ENCODE peak calls at places on chromosomes 1 and 21, in seven cellular contexts. I is A549, M is AG08396, T is foreskin fibroblast, E is HEK293T, H is heart left ventricle, G is posterior cingulate gyrus. N is an unnamed sample.
A peak's percentile ranks its signal among the peaks of the same experiment; 100 is the strongest.

GRCh38 chr1:3473381-3473844 is 18.9 kb downstream of the ARHGEF16 start:
- DNase-seq in I (no peak), M (peak; percentile 83), T (peak; percentile 90), E (no peak), H (no peak), G (no peak), N (no peak)

GRCh38 chr1:201649776-201650607 is 111.1 kb downstream of the NAV1 start:
- DNase-seq in I (peak; percentile 44), M (peak; percentile 82), T (peak; percentile 93), E (no peak), H (peak; percentile 86), G (peak; percentile 94), N (peak; percentile 89)

GRCh38 chr1:6962390-6962955 is 177.2 kb downstream of the CAMTA1 start:
- DNase-seq in I (peak; percentile 75), M (no peak), T (no peak), E (peak; percentile 82), H (peak; percentile 79), G (no peak), N (peak; percentile 73)

GRCh38 chr1:181151378-181152326 is 63.2 kb downstream of the IER5 start:
- DNase-seq in I (no peak), M (no peak), T (peak; percentile 64), E (no peak), H (peak; percentile 73), G (no peak), N (no peak)

GRCh38 chr1:111599781-111600180 is 19.8 kb upstream of the RAP1A start:
- DNase-seq in I (no peak), M (no peak), T (no peak), E (no peak), H (no peak), G (no peak), N (no peak)

GRCh38 chr1:29279896-29280779 is 43.8 kb downstream of the PTPRU start:
- DNase-seq in I (no peak), M (no peak), T (peak; percentile 44), E (no peak), H (no peak), G (no peak), N (no peak)

GRCh38 chr1:227887697-227888403 is 59.9 kb downstream of the WNT9A start:
- DNase-seq in I (no peak), M (no peak), T (peak; percentile 45), E (no peak), H (peak; percentile 78), G (peak; percentile 17), N (peak; percentile 61)

GRCh38 chr1:22846453-22846852 is 126.2 kb downstream of the LACTBL1 start:
- DNase-seq in I (no peak), M (no peak), T (no peak), E (no peak), H (no peak), G (no peak), N (no peak)

GRCh38 chr1:171850951-171851350 is 9.7 kb downstream of the DNM3 start:
- DNase-seq in I (no peak), M (no peak), T (no peak), E (no peak), H (no peak), G (no peak), N (no peak)

GRCh38 chr21:41250519-41250918 is 66.1 kb upstream of the FAM3B start:
- DNase-seq in I (no peak), M (peak; percentile 38), T (peak; percentile 14), E (no peak), H (no peak), G (no peak), N (no peak)

GRCh38 chr1:9845914-9846313 is 22.1 kb upstream of the CLSTN1 start:
- DNase-seq in I (no peak), M (no peak), T (no peak), E (no peak), H (no peak), G (peak; percentile 21), N (no peak)

GRCh38 chr1:117562581-117563491 is 43.0 kb upstream of the TENT5C start:
- DNase-seq in I (no peak), M (no peak), T (no peak), E (no peak), H (no peak), G (no peak), N (no peak)

GRCh38 chr1:201356236-201356635 is 21.2 kb downstream of the TNNT2 start:
- DNase-seq in I (no peak), M (no peak), T (no peak), E (no peak), H (no peak), G (no peak), N (no peak)

GRCh38 chr1:24900985-24901781 is 28.9 kb downstream of the RUNX3 start:
- DNase-seq in I (no peak), M (no peak), T (no peak), E (no peak), H (no peak), G (no peak), N (no peak)

GRCh38 chr1:164716992-164717703 is 158.2 kb downstream of the PBX1 start:
- DNase-seq in I (no peak), M (no peak), T (peak; percentile 78), E (no peak), H (no peak), G (no peak), N (no peak)

GRCh38 chr1:3669421-3669821 is 17.1 kb downstream of the TP73 start:
- DNase-seq in I (no peak), M (no peak), T (no peak), E (no peak), H (no peak), G (peak; percentile 24), N (peak; percentile 21)

GRCh38 chr21:17925000-17925610 is 105.9 kb upstream of the C21orf91 start:
- DNase-seq in I (peak; percentile 1), M (peak; percentile 63), T (peak; percentile 59), E (peak; percentile 76), H (no peak), G (no peak), N (peak; percentile 63)

GRCh38 chr1:20742671-20743070 is 10.2 kb upstream of the SH2D5 start:
- DNase-seq in I (no peak), M (no peak), T (no peak), E (no peak), H (no peak), G (no peak), N (no peak)

N was measured in heart right ventricle.